ENCODE peak calls at places on chromosomes 16 and 17, in six cellular contexts. One of them, this sample, is unnamed.

GRCh38 chr16:28882476-28883180 is 4.3 kb downstream of the ATP2A1 start:
- DNase-seq in CD8-positive, alpha-beta T cell: no peak
- DNase-seq in nephron progenitor cell: peak
- DNase-seq in mucosa of descending colon: no peak
- DNase-seq in cardiac fibroblast: no peak
- DNase-seq in bronchial epithelial cell: no peak
- DNase-seq in this sample: no peak

GRCh38 chr17:40354191-40355122 is 10.1 kb downstream of the GJD3 start:
- DNase-seq in CD8-positive, alpha-beta T cell: no peak
- DNase-seq in nephron progenitor cell: no peak
- DNase-seq in mucosa of descending colon: no peak
- DNase-seq in cardiac fibroblast: no peak
- DNase-seq in bronchial epithelial cell: no peak
- DNase-seq in this sample: peak

GRCh38 chr16:88857728-88858339 is 907 bp downstream of the TRAPPC2L start:
- DNase-seq in CD8-positive, alpha-beta T cell: peak
- DNase-seq in nephron progenitor cell: peak
- DNase-seq in mucosa of descending colon: peak
- DNase-seq in cardiac fibroblast: peak
- DNase-seq in bronchial epithelial cell: peak
- DNase-seq in this sample: peak

GRCh38 chr16:4928227-4928626 is 8.7 kb downstream of the PPL start:
- DNase-seq in CD8-positive, alpha-beta T cell: no peak
- DNase-seq in nephron progenitor cell: no peak
- DNase-seq in mucosa of descending colon: no peak
- DNase-seq in cardiac fibroblast: no peak
- DNase-seq in bronchial epithelial cell: no peak
- DNase-seq in this sample: no peak

GRCh38 chr16:11972128-11972527 is 4.4 kb upstream of the SNX29 start:
- DNase-seq in CD8-positive, alpha-beta T cell: no peak
- DNase-seq in nephron progenitor cell: no peak
- DNase-seq in mucosa of descending colon: peak
- DNase-seq in cardiac fibroblast: no peak
- DNase-seq in bronchial epithelial cell: no peak
- DNase-seq in this sample: no peak

GRCh38 chr17:7644768-7645167 is 6.0 kb upstream of the ATP1B2 start:
- DNase-seq in CD8-positive, alpha-beta T cell: no peak
- DNase-seq in nephron progenitor cell: no peak
- DNase-seq in mucosa of descending colon: no peak
- DNase-seq in cardiac fibroblast: no peak
- DNase-seq in bronchial epithelial cell: no peak
- DNase-seq in this sample: peak

GRCh38 chr17:56499799-56500388 is 93.6 kb upstream of the NOG start:
- DNase-seq in CD8-positive, alpha-beta T cell: no peak
- DNase-seq in nephron progenitor cell: peak
- DNase-seq in mucosa of descending colon: peak
- DNase-seq in cardiac fibroblast: peak
- DNase-seq in bronchial epithelial cell: peak
- DNase-seq in this sample: no peak

GRCh38 chr17:5933430-5933829 is 136.7 kb upstream of the WSCD1 start:
- DNase-seq in CD8-positive, alpha-beta T cell: no peak
- DNase-seq in nephron progenitor cell: no peak
- DNase-seq in mucosa of descending colon: no peak
- DNase-seq in cardiac fibroblast: no peak
- DNase-seq in bronchial epithelial cell: no peak
- DNase-seq in this sample: no peak

GRCh38 chr16:56269276-56269675 is 78.0 kb downstream of the GNAO1 start:
- DNase-seq in CD8-positive, alpha-beta T cell: no peak
- DNase-seq in nephron progenitor cell: no peak
- DNase-seq in mucosa of descending colon: no peak
- DNase-seq in cardiac fibroblast: no peak
- DNase-seq in bronchial epithelial cell: no peak
- DNase-seq in this sample: no peak

GRCh38 chr16:87895641-87896141 is 26.4 kb upstream of the SLC7A5 start:
- DNase-seq in CD8-positive, alpha-beta T cell: peak
- DNase-seq in nephron progenitor cell: no peak
- DNase-seq in mucosa of descending colon: peak
- DNase-seq in cardiac fibroblast: no peak
- DNase-seq in bronchial epithelial cell: no peak
- DNase-seq in this sample: peak

GRCh38 chr17:80047176-80047575 is 10.7 kb downstream of the CCDC40 start:
- DNase-seq in CD8-positive, alpha-beta T cell: no peak
- DNase-seq in nephron progenitor cell: no peak
- DNase-seq in mucosa of descending colon: no peak
- DNase-seq in cardiac fibroblast: no peak
- DNase-seq in bronchial epithelial cell: no peak
- DNase-seq in this sample: no peak

GRCh38 chr16:55642611-55643010 is 13.2 kb upstream of the SLC6A2 start:
- DNase-seq in CD8-positive, alpha-beta T cell: no peak
- DNase-seq in nephron progenitor cell: no peak
- DNase-seq in mucosa of descending colon: no peak
- DNase-seq in cardiac fibroblast: no peak
- DNase-seq in bronchial epithelial cell: no peak
- DNase-seq in this sample: no peak

GRCh38 chr16:80231888-80232287 is 308.9 kb upstream of the DYNLRB2 start:
- DNase-seq in CD8-positive, alpha-beta T cell: no peak
- DNase-seq in nephron progenitor cell: no peak
- DNase-seq in mucosa of descending colon: no peak
- DNase-seq in cardiac fibroblast: peak
- DNase-seq in bronchial epithelial cell: peak
- DNase-seq in this sample: no peak

GRCh38 chr17:11986939-11987329 is 10.3 kb downstream of the ZNF18 start:
- DNase-seq in CD8-positive, alpha-beta T cell: no peak
- DNase-seq in nephron progenitor cell: peak
- DNase-seq in mucosa of descending colon: no peak
- DNase-seq in cardiac fibroblast: peak
- DNase-seq in bronchial epithelial cell: peak
- DNase-seq in this sample: no peak

GRCh38 chr17:43734376-43734775 is 24.2 kb downstream of the SOST start:
- DNase-seq in CD8-positive, alpha-beta T cell: no peak
- DNase-seq in nephron progenitor cell: no peak
- DNase-seq in mucosa of descending colon: no peak
- DNase-seq in cardiac fibroblast: peak
- DNase-seq in bronchial epithelial cell: no peak
- DNase-seq in this sample: no peak

GRCh38 chr17:4560837-4561241 is 462 bp upstream of the GGT6 start:
- DNase-seq in CD8-positive, alpha-beta T cell: no peak
- DNase-seq in nephron progenitor cell: no peak
- DNase-seq in mucosa of descending colon: no peak
- DNase-seq in cardiac fibroblast: peak
- DNase-seq in bronchial epithelial cell: no peak
- DNase-seq in this sample: peak

GRCh38 chr17:49249292-49249794 is 18.8 kb upstream of the PHOSPHO1 start:
- DNase-seq in CD8-positive, alpha-beta T cell: no peak
- DNase-seq in nephron progenitor cell: no peak
- DNase-seq in mucosa of descending colon: no peak
- DNase-seq in cardiac fibroblast: peak
- DNase-seq in bronchial epithelial cell: no peak
- DNase-seq in this sample: no peak

GRCh38 chr16:11354733-11355574 is 9.7 kb downstream of the RMI2 start:
- DNase-seq in CD8-positive, alpha-beta T cell: peak
- DNase-seq in nephron progenitor cell: no peak
- DNase-seq in mucosa of descending colon: no peak
- DNase-seq in cardiac fibroblast: peak
- DNase-seq in bronchial epithelial cell: no peak
- DNase-seq in this sample: no peak

GRCh38 chr17:1920948-1921351 is 91.1 kb downstream of the RPA1 start:
- DNase-seq in CD8-positive, alpha-beta T cell: no peak
- DNase-seq in nephron progenitor cell: no peak
- DNase-seq in mucosa of descending colon: no peak
- DNase-seq in cardiac fibroblast: no peak
- DNase-seq in bronchial epithelial cell: no peak
- DNase-seq in this sample: no peak

GRCh38 chr17:42679492-42680330 is 1.9 kb downstream of the CCR10 start:
- DNase-seq in CD8-positive, alpha-beta T cell: peak
- DNase-seq in nephron progenitor cell: peak
- DNase-seq in mucosa of descending colon: peak
- DNase-seq in cardiac fibroblast: peak
- DNase-seq in bronchial epithelial cell: peak
- DNase-seq in this sample: peak
- TF ChIP-seq CTCF in CD8-positive, alpha-beta T cell: peak
- TF ChIP-seq CTCF in nephron progenitor cell: peak
- TF ChIP-seq CTCF in mucosa of descending colon: peak
- TF ChIP-seq CTCF in cardiac fibroblast: peak
- TF ChIP-seq CTCF in bronchial epithelial cell: peak
- TF ChIP-seq CTCF in this sample: peak

GRCh38 chr17:60138769-60139437 is 10.9 kb upstream of the CA4 start:
- DNase-seq in CD8-positive, alpha-beta T cell: no peak
- DNase-seq in nephron progenitor cell: no peak
- DNase-seq in mucosa of descending colon: no peak
- DNase-seq in cardiac fibroblast: no peak
- DNase-seq in bronchial epithelial cell: no peak
- DNase-seq in this sample: peak

GRCh38 chr17:60142872-60143499 is 6.8 kb upstream of the CA4 start:
- DNase-seq in CD8-positive, alpha-beta T cell: peak
- DNase-seq in nephron progenitor cell: peak
- DNase-seq in mucosa of descending colon: peak
- DNase-seq in cardiac fibroblast: peak
- DNase-seq in bronchial epithelial cell: peak
- DNase-seq in this sample: peak

GRCh38 chr17:60141111-60142018 is 8.4 kb upstream of the CA4 start:
- DNase-seq in CD8-positive, alpha-beta T cell: no peak
- DNase-seq in nephron progenitor cell: no peak
- DNase-seq in mucosa of descending colon: no peak
- DNase-seq in cardiac fibroblast: no peak
- DNase-seq in bronchial epithelial cell: peak
- DNase-seq in this sample: peak

GRCh38 chr17:60137731-60138130 is 12.0 kb upstream of the CA4 start:
- DNase-seq in CD8-positive, alpha-beta T cell: no peak
- DNase-seq in nephron progenitor cell: no peak
- DNase-seq in mucosa of descending colon: no peak
- DNase-seq in cardiac fibroblast: no peak
- DNase-seq in bronchial epithelial cell: no peak
- DNase-seq in this sample: peak

DNA sequence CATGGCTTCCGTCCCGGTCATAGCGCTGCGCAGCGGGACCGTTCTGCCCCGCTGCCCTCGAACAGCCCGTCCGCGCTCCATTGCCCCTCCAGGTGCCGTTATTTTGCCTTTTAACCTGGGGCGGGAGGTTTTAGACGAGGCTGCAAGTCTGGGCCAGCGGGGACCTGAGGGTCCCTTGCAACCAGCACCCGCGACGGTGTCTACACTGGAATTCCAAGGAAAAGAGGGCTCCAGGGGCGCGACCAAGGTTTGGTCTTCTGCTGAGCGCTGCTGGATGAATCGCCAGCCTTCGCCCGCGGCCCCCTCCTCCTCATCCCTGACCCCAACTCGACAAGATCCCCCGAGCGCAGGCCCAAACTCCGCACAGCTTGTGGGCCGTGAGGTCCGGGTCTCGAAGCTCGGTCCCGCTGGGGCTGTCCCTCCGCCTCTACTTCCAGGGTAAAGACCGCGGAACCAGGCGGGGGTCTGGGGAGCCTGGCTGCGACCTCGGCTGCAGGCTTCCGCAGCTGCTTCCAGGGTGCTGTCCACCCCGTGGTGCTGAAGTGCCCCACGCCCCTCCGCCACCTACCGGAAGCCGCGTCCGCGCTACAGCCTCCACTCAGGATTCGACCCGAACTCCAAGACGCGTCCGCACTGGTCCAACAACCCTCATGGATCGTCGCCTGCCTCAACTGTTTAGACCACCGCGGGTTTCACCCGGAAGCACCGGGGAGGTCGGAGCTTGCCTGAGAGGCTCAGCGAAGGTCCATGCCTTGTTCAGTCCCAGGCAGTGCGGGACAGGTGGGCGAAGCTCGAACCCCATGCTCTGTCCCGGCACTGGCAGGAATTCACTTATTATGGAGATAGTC is 10.1 kb upstream of the CA4 start:
- DNase-seq in CD8-positive, alpha-beta T cell: peak
- DNase-seq in nephron progenitor cell: peak
- DNase-seq in mucosa of descending colon: peak
- DNase-seq in cardiac fibroblast: peak
- DNase-seq in bronchial epithelial cell: peak
- DNase-seq in this sample: peak
- TF ChIP-seq CTCF in CD8-positive, alpha-beta T cell: peak
- TF ChIP-seq CTCF in nephron progenitor cell: peak
- TF ChIP-seq CTCF in mucosa of descending colon: peak
- TF ChIP-seq CTCF in cardiac fibroblast: peak
- TF ChIP-seq CTCF in bronchial epithelial cell: peak
- TF ChIP-seq CTCF in this sample: peak

DNA sequence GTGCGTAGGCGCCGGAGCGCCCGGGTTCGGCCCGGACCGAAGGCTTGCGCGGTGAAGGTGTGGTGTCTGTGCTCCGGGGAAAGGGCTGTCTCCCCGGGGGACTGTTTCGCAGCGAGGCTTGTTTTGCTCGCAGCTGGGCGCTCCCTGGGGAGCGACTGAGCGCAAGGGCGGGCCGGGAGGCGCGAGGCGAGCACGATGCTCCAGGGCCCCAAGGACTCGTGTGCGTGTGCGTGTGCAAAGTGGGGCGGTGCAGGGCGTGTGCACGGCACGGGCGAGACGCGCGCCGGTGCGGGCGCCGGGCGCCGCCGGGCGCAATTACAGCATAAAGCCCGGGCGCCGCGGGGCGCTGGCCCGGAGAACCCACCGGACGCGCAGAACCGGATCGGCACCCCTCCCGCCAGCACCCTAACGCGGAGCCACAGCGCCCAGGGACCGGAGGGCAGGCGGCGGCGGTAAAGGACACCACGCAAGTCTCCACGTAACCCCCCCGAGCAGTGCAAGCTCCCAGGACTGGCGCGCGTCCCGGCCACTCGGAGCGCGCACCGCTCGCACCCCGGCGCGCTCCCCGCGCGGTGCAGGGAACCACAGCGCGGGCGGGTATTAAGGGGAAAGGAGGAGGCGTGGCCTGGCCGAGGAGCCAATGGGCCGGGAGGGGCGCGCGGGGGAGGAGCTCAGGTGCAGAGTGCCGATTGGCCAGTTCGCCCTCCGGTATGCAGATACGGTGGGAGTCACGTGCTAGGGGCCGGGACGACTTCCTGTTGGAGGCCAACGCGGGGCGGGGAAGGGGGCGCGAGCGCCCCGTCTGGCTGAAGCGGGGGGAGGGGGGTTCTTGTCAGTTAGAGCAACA is at the start of gene TNRC6C:
- DNase-seq in CD8-positive, alpha-beta T cell: peak
- DNase-seq in nephron progenitor cell: peak
- DNase-seq in mucosa of descending colon: peak
- DNase-seq in cardiac fibroblast: peak
- DNase-seq in bronchial epithelial cell: peak
- DNase-seq in this sample: peak
- TF ChIP-seq CTCF in CD8-positive, alpha-beta T cell: no peak
- TF ChIP-seq CTCF in nephron progenitor cell: no peak
- TF ChIP-seq CTCF in mucosa of descending colon: no peak
- TF ChIP-seq CTCF in cardiac fibroblast: no peak
- TF ChIP-seq CTCF in bronchial epithelial cell: no peak
- TF ChIP-seq CTCF in this sample: no peak

DNA sequence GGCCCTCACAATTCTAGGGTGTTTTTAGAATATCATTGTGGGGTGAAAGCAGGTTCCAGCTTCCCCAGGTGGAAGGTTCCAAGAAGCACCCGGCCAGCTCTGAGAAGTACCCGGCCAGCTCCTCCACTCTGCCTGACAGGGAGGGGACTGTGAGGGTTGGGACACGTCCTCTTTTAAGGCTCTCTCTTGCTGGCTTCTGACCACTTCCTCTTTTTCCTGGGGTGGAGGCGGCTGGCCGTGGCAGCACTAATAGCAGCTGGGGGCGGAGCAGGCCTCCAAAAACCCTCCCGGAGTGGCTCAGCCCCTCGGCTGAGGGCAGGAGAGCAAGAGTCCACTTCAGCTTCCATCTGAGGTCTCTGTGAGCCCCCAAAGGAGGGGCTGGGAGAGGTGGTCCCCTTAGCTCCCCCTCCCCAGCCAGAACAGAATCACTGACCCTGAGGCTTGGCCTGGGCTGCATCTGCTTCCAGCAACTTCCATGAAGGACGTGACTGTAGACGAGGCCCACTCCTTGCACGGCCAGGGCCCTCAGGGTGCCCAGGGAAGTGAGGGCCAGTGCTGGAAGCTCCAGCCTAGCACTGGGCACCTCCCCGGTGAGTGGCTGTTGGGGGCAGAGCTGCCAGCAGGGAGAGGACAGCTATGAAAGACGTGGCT is 26.7 kb upstream of the PLCG2 start:
- DNase-seq in CD8-positive, alpha-beta T cell: no peak
- DNase-seq in nephron progenitor cell: no peak
- DNase-seq in mucosa of descending colon: peak
- DNase-seq in cardiac fibroblast: peak
- DNase-seq in bronchial epithelial cell: no peak
- DNase-seq in this sample: peak
- TF ChIP-seq CTCF in CD8-positive, alpha-beta T cell: no peak
- TF ChIP-seq CTCF in nephron progenitor cell: no peak
- TF ChIP-seq CTCF in mucosa of descending colon: no peak
- TF ChIP-seq CTCF in cardiac fibroblast: no peak
- TF ChIP-seq CTCF in bronchial epithelial cell: no peak
- TF ChIP-seq CTCF in this sample: no peak

This sample was measured in CD14-positive monocyte.